ENCODE peak calls at places on chromosome 12, in eight cellular contexts. One of them, this sample, is unnamed. For H3K36me3 and H3K27me3, the result is how much of the 10 kb centered on the place peaks cover.

GRCh38 chr12:113109360-113109759 is 26.2 kb downstream of the RASAL1 start:
- DNase-seq in effector memory CD4-positive, alpha-beta T cell: no peak
- DNase-seq in GM23248: no peak
- DNase-seq in esophagus muscularis mucosa: no peak
- DNase-seq in IMR-90: no peak
- DNase-seq in tibial nerve: no peak
- DNase-seq in brain microvascular endothelial cell: no peak
- DNase-seq in thoracic aorta: no peak
- DNase-seq in this sample: no peak

GRCh38 chr12:50240096-50240791 is 43.1 kb downstream of the LIMA1 start:
- DNase-seq in effector memory CD4-positive, alpha-beta T cell: no peak
- DNase-seq in GM23248: no peak
- DNase-seq in esophagus muscularis mucosa: no peak
- DNase-seq in IMR-90: no peak
- DNase-seq in tibial nerve: no peak
- DNase-seq in brain microvascular endothelial cell: no peak
- DNase-seq in thoracic aorta: no peak
- DNase-seq in this sample: no peak

GRCh38 chr12:13032164-13032563 is 12.0 kb upstream of the FAM234B start:
- DNase-seq in effector memory CD4-positive, alpha-beta T cell: no peak
- DNase-seq in GM23248: no peak
- DNase-seq in esophagus muscularis mucosa: no peak
- DNase-seq in IMR-90: peak
- DNase-seq in tibial nerve: no peak
- DNase-seq in brain microvascular endothelial cell: no peak
- DNase-seq in thoracic aorta: no peak
- DNase-seq in this sample: no peak

GRCh38 chr12:132245521-132246101 is 83.8 kb downstream of the GALNT9 start:
- DNase-seq in effector memory CD4-positive, alpha-beta T cell: no peak
- DNase-seq in GM23248: no peak
- DNase-seq in esophagus muscularis mucosa: no peak
- DNase-seq in IMR-90: no peak
- DNase-seq in tibial nerve: no peak
- DNase-seq in brain microvascular endothelial cell: no peak
- DNase-seq in thoracic aorta: no peak
- DNase-seq in this sample: no peak

GRCh38 chr12:32226768-32227167 is 120.1 kb downstream of the BICD1 start:
- DNase-seq in effector memory CD4-positive, alpha-beta T cell: no peak
- DNase-seq in GM23248: no peak
- DNase-seq in esophagus muscularis mucosa: no peak
- DNase-seq in IMR-90: no peak
- DNase-seq in tibial nerve: no peak
- DNase-seq in brain microvascular endothelial cell: no peak
- DNase-seq in thoracic aorta: no peak
- DNase-seq in this sample: no peak

GRCh38 chr12:8796831-8797626 is 25.4 kb upstream of the A2ML1 start:
- DNase-seq in effector memory CD4-positive, alpha-beta T cell: no peak
- DNase-seq in GM23248: no peak
- DNase-seq in esophagus muscularis mucosa: no peak
- DNase-seq in IMR-90: no peak
- DNase-seq in tibial nerve: no peak
- DNase-seq in brain microvascular endothelial cell: no peak
- DNase-seq in thoracic aorta: no peak
- DNase-seq in this sample: no peak

GRCh38 chr12:106101798-106102197 is 37.0 kb downstream of the NUAK1 start:
- DNase-seq in effector memory CD4-positive, alpha-beta T cell: no peak
- DNase-seq in GM23248: no peak
- DNase-seq in esophagus muscularis mucosa: no peak
- DNase-seq in IMR-90: no peak
- DNase-seq in tibial nerve: no peak
- DNase-seq in brain microvascular endothelial cell: no peak
- DNase-seq in thoracic aorta: no peak
- DNase-seq in this sample: no peak

GRCh38 chr12:25436206-25436912 is 116.7 kb downstream of the LMNTD1 start:
- DNase-seq in effector memory CD4-positive, alpha-beta T cell: no peak
- DNase-seq in GM23248: peak
- DNase-seq in esophagus muscularis mucosa: no peak
- DNase-seq in IMR-90: peak
- DNase-seq in tibial nerve: no peak
- DNase-seq in brain microvascular endothelial cell: peak
- DNase-seq in thoracic aorta: no peak
- DNase-seq in this sample: no peak

GRCh38 chr12:57888407-57889157 is 42.1 kb upstream of the CTDSP2 start:
- DNase-seq in effector memory CD4-positive, alpha-beta T cell: no peak
- DNase-seq in GM23248: peak
- DNase-seq in esophagus muscularis mucosa: no peak
- DNase-seq in IMR-90: peak
- DNase-seq in tibial nerve: no peak
- DNase-seq in brain microvascular endothelial cell: peak
- DNase-seq in thoracic aorta: peak
- DNase-seq in this sample: peak

GRCh38 chr12:108858399-108859074 is 1.2 kb upstream of the SSH1 start:
- DNase-seq in effector memory CD4-positive, alpha-beta T cell: no peak
- DNase-seq in GM23248: peak
- DNase-seq in esophagus muscularis mucosa: no peak
- DNase-seq in IMR-90: no peak
- DNase-seq in tibial nerve: no peak
- DNase-seq in brain microvascular endothelial cell: no peak
- DNase-seq in thoracic aorta: no peak
- DNase-seq in this sample: no peak

GRCh38 chr12:88111074-88111652 is 30.7 kb downstream of the CEP290 start:
- DNase-seq in effector memory CD4-positive, alpha-beta T cell: no peak
- DNase-seq in GM23248: peak
- DNase-seq in esophagus muscularis mucosa: no peak
- DNase-seq in IMR-90: peak
- DNase-seq in tibial nerve: no peak
- DNase-seq in brain microvascular endothelial cell: no peak
- DNase-seq in thoracic aorta: no peak
- DNase-seq in this sample: no peak

GRCh38 chr12:34400423-34400881 is 378.2 kb downstream of the ALG10 start:
- DNase-seq in effector memory CD4-positive, alpha-beta T cell: no peak
- DNase-seq in GM23248: no peak
- DNase-seq in esophagus muscularis mucosa: no peak
- DNase-seq in IMR-90: no peak
- DNase-seq in tibial nerve: no peak
- DNase-seq in brain microvascular endothelial cell: no peak
- DNase-seq in thoracic aorta: no peak
- DNase-seq in this sample: peak

GRCh38 chr12:130337476-130338303 is at the start of gene PIWIL1:
- DNase-seq in effector memory CD4-positive, alpha-beta T cell: no peak
- DNase-seq in GM23248: no peak
- DNase-seq in esophagus muscularis mucosa: no peak
- DNase-seq in IMR-90: no peak
- DNase-seq in tibial nerve: no peak
- DNase-seq in brain microvascular endothelial cell: no peak
- DNase-seq in thoracic aorta: no peak
- DNase-seq in this sample: no peak

GRCh38 chr12:90514325-90514724 is 440.7 kb downstream of the CCER1 start:
- DNase-seq in effector memory CD4-positive, alpha-beta T cell: no peak
- DNase-seq in GM23248: peak
- DNase-seq in esophagus muscularis mucosa: no peak
- DNase-seq in IMR-90: peak
- DNase-seq in tibial nerve: no peak
- DNase-seq in brain microvascular endothelial cell: no peak
- DNase-seq in thoracic aorta: no peak
- DNase-seq in this sample: no peak

GRCh38 chr12:46187023-46187422 is 81.8 kb downstream of the SLC38A1 start:
- DNase-seq in effector memory CD4-positive, alpha-beta T cell: no peak
- DNase-seq in GM23248: peak
- DNase-seq in esophagus muscularis mucosa: no peak
- DNase-seq in IMR-90: peak
- DNase-seq in tibial nerve: peak
- DNase-seq in brain microvascular endothelial cell: peak
- DNase-seq in thoracic aorta: no peak
- DNase-seq in this sample: peak

GRCh38 chr12:2624543-2625266 is 170.1 kb upstream of the FKBP4 start:
- DNase-seq in effector memory CD4-positive, alpha-beta T cell: no peak
- DNase-seq in GM23248: peak
- DNase-seq in esophagus muscularis mucosa: no peak
- DNase-seq in IMR-90: peak
- DNase-seq in tibial nerve: no peak
- DNase-seq in brain microvascular endothelial cell: no peak
- DNase-seq in thoracic aorta: no peak
- DNase-seq in this sample: no peak

GRCh38 chr12:26870491-26871419 is 37.8 kb upstream of the ITPR2 start:
- DNase-seq in effector memory CD4-positive, alpha-beta T cell: no peak
- DNase-seq in GM23248: peak
- DNase-seq in esophagus muscularis mucosa: no peak
- DNase-seq in IMR-90: peak
- DNase-seq in tibial nerve: no peak
- DNase-seq in brain microvascular endothelial cell: no peak
- DNase-seq in thoracic aorta: no peak
- DNase-seq in this sample: peak

GRCh38 chr12:51788876-51789275 is 59.6 kb downstream of the FIGNL2 start:
- DNase-seq in effector memory CD4-positive, alpha-beta T cell: no peak
- DNase-seq in GM23248: peak
- DNase-seq in esophagus muscularis mucosa: no peak
- DNase-seq in IMR-90: peak
- DNase-seq in tibial nerve: no peak
- DNase-seq in brain microvascular endothelial cell: peak
- DNase-seq in thoracic aorta: no peak
- DNase-seq in this sample: no peak

GRCh38 chr12:65510584-65511050 is 232.1 kb downstream of the MSRB3 start:
- DNase-seq in effector memory CD4-positive, alpha-beta T cell: no peak
- DNase-seq in GM23248: no peak
- DNase-seq in esophagus muscularis mucosa: no peak
- DNase-seq in IMR-90: no peak
- DNase-seq in tibial nerve: peak
- DNase-seq in brain microvascular endothelial cell: no peak
- DNase-seq in thoracic aorta: no peak
- DNase-seq in this sample: no peak

GRCh38 chr12:69392146-69392928 is 32.8 kb downstream of the YEATS4 start:
- DNase-seq in effector memory CD4-positive, alpha-beta T cell: no peak
- DNase-seq in GM23248: peak
- DNase-seq in esophagus muscularis mucosa: no peak
- DNase-seq in IMR-90: peak
- DNase-seq in tibial nerve: no peak
- DNase-seq in brain microvascular endothelial cell: no peak
- DNase-seq in thoracic aorta: no peak
- DNase-seq in this sample: no peak

GRCh38 chr12:114450019-114450418 is 44.1 kb upstream of the TBX5 start:
- DNase-seq in effector memory CD4-positive, alpha-beta T cell: no peak
- DNase-seq in GM23248: no peak
- DNase-seq in esophagus muscularis mucosa: no peak
- DNase-seq in IMR-90: no peak
- DNase-seq in tibial nerve: no peak
- DNase-seq in brain microvascular endothelial cell: no peak
- DNase-seq in thoracic aorta: no peak
- DNase-seq in this sample: no peak

GRCh38 chr12:116297224-116297834 is 19.8 kb upstream of the MED13L start:
- DNase-seq in effector memory CD4-positive, alpha-beta T cell: no peak
- DNase-seq in GM23248: no peak
- DNase-seq in esophagus muscularis mucosa: no peak
- DNase-seq in IMR-90: no peak
- DNase-seq in tibial nerve: no peak
- DNase-seq in brain microvascular endothelial cell: no peak
- DNase-seq in thoracic aorta: no peak
- DNase-seq in this sample: no peak

GRCh38 chr12:109310247-109311125 is 1.4 kb upstream of the FOXN4 start:
- DNase-seq in effector memory CD4-positive, alpha-beta T cell: no peak
- DNase-seq in GM23248: no peak
- DNase-seq in esophagus muscularis mucosa: no peak
- DNase-seq in IMR-90: no peak
- DNase-seq in tibial nerve: no peak
- DNase-seq in brain microvascular endothelial cell: no peak
- DNase-seq in thoracic aorta: no peak
- DNase-seq in this sample: no peak

GRCh38 chr12:64893961-64894360 is 69.5 kb downstream of the TBC1D30 start:
- DNase-seq in effector memory CD4-positive, alpha-beta T cell: no peak
- DNase-seq in GM23248: peak
- DNase-seq in esophagus muscularis mucosa: no peak
- DNase-seq in IMR-90: peak
- DNase-seq in tibial nerve: no peak
- DNase-seq in brain microvascular endothelial cell: peak
- DNase-seq in thoracic aorta: no peak
- DNase-seq in this sample: no peak

GRCh38 chr12:4824415-4824814 is 85.3 kb upstream of the KCNA1 start:
- DNase-seq in effector memory CD4-positive, alpha-beta T cell: no peak
- DNase-seq in GM23248: peak
- DNase-seq in esophagus muscularis mucosa: no peak
- DNase-seq in IMR-90: peak
- DNase-seq in tibial nerve: no peak
- DNase-seq in brain microvascular endothelial cell: peak
- DNase-seq in thoracic aorta: no peak
- DNase-seq in this sample: no peak

GRCh38 chr12:104568881-104569280 is 112.1 kb downstream of the CHST11 start:
- DNase-seq in effector memory CD4-positive, alpha-beta T cell: no peak
- DNase-seq in GM23248: no peak
- DNase-seq in esophagus muscularis mucosa: no peak
- DNase-seq in IMR-90: no peak
- DNase-seq in tibial nerve: no peak
- DNase-seq in brain microvascular endothelial cell: no peak
- DNase-seq in thoracic aorta: no peak
- DNase-seq in this sample: no peak
- H3K27ac ChIP-seq in effector memory CD4-positive, alpha-beta T cell: peak
- H3K27ac ChIP-seq in GM23248: no peak
- H3K27ac ChIP-seq in esophagus muscularis mucosa: no peak
- H3K27ac ChIP-seq in IMR-90: no peak
- H3K27ac ChIP-seq in tibial nerve: no peak
- H3K27ac ChIP-seq in brain microvascular endothelial cell: no peak
- H3K27ac ChIP-seq in thoracic aorta: no peak
- H3K27ac ChIP-seq in this sample: no peak

GRCh38 chr12:122757568-122757967 is 4.9 kb downstream of the DENR start:
- DNase-seq in effector memory CD4-positive, alpha-beta T cell: no peak
- DNase-seq in GM23248: no peak
- DNase-seq in esophagus muscularis mucosa: no peak
- DNase-seq in IMR-90: no peak
- DNase-seq in tibial nerve: no peak
- DNase-seq in brain microvascular endothelial cell: no peak
- DNase-seq in thoracic aorta: no peak
- DNase-seq in this sample: no peak
- H3K36me3 ChIP-seq in effector memory CD4-positive, alpha-beta T cell: under half
- H3K36me3 ChIP-seq in GM23248: half or more
- H3K36me3 ChIP-seq in esophagus muscularis mucosa: half or more
- H3K36me3 ChIP-seq in IMR-90: under half
- H3K36me3 ChIP-seq in tibial nerve: under half
- H3K36me3 ChIP-seq in brain microvascular endothelial cell: half or more
- H3K36me3 ChIP-seq in thoracic aorta: under half
- H3K36me3 ChIP-seq in this sample: under half

GRCh38 chr12:128269108-128269713 is 2.2 kb downstream of the TMEM132C start:
- DNase-seq in effector memory CD4-positive, alpha-beta T cell: no peak
- DNase-seq in GM23248: no peak
- DNase-seq in esophagus muscularis mucosa: no peak
- DNase-seq in IMR-90: no peak
- DNase-seq in tibial nerve: no peak
- DNase-seq in brain microvascular endothelial cell: no peak
- DNase-seq in thoracic aorta: no peak
- DNase-seq in this sample: no peak
- H3K27me3 ChIP-seq in effector memory CD4-positive, alpha-beta T cell: under half
- H3K27me3 ChIP-seq in GM23248: under half
- H3K27me3 ChIP-seq in esophagus muscularis mucosa: under half
- H3K27me3 ChIP-seq in IMR-90: under half
- H3K27me3 ChIP-seq in tibial nerve: under half
- H3K27me3 ChIP-seq in brain microvascular endothelial cell: under half
- H3K27me3 ChIP-seq in thoracic aorta: under half
- H3K27me3 ChIP-seq in this sample: under half

DNA sequence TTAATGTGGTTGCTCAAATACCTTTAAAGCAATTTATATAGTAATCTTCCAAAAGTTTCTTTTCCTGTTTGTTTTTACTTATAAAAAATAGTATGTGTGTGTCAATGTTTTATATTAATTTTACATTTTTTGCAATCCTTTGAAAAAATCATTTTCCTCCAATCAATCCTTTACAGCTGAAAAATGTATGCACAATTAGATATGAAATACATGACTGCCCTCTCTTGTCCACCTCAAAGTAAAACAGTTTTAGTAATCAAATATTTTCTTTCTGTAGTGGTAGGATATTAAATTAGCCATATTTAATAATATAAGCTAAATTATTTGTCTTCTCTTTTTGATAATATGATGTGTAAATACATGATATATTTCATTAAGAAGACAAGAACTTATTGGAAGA is 269.9 kb downstream of the ADAMTS20 start:
- DNase-seq in effector memory CD4-positive, alpha-beta T cell: no peak
- DNase-seq in GM23248: peak
- DNase-seq in esophagus muscularis mucosa: no peak
- DNase-seq in IMR-90: peak
- DNase-seq in tibial nerve: no peak
- DNase-seq in brain microvascular endothelial cell: no peak
- DNase-seq in thoracic aorta: no peak
- DNase-seq in this sample: no peak
- H3K27ac ChIP-seq in effector memory CD4-positive, alpha-beta T cell: no peak
- H3K27ac ChIP-seq in GM23248: no peak
- H3K27ac ChIP-seq in esophagus muscularis mucosa: no peak
- H3K27ac ChIP-seq in IMR-90: no peak
- H3K27ac ChIP-seq in tibial nerve: no peak
- H3K27ac ChIP-seq in brain microvascular endothelial cell: no peak
- H3K27ac ChIP-seq in thoracic aorta: no peak
- H3K27ac ChIP-seq in this sample: no peak